ENCODE peak calls at places on chromosomes 7 and 10, in ten cellular contexts. S, W, I, Q, Z, A, V, J, R and L are unnamed samples.

GRCh38 chr10:74437822-74438221 is 286.8 kb downstream of the ADK start:
- DNase-seq in R (no peak), A (peak), J (no peak), V (no peak), Q (no peak), Z (no peak), I (no peak), W (no peak), S (no peak), L (no peak)

GRCh38 chr7:17546206-17546998 is 247.9 kb downstream of the AHR start:
- DNase-seq in Z (no peak), W (no peak), A (no peak), J (no peak), S (no peak), I (no peak), V (no peak), Q (no peak), R (no peak), L (no peak)

GRCh38 chr10:4208499-4208898 is 423.5 kb upstream of the KLF6 start:
- DNase-seq in A (no peak), R (no peak), Z (no peak), I (no peak), Q (no peak), J (no peak), S (no peak), W (no peak), V (no peak), L (no peak)

GRCh38 chr7:10122573-10123100 is 851.0 kb upstream of the PHF14 start:
- DNase-seq in R (peak), I (no peak), S (no peak), Z (no peak), J (no peak), Q (no peak), W (peak), V (no peak), A (no peak), L (no peak)

GRCh38 chr10:69844698-69845097 is 43.0 kb downstream of the COL13A1 start:
- DNase-seq in A (no peak), R (peak), J (no peak), S (no peak), W (no peak), Q (no peak), I (no peak), V (no peak), Z (no peak), L (no peak)

GRCh38 chr7:2621061-2621828 is 10.5 kb upstream of the TTYH3 start:
- DNase-seq in R (no peak), I (no peak), J (no peak), V (no peak), S (no peak), Q (peak), A (no peak), W (no peak), Z (no peak), L (peak)

GRCh38 chr7:30916255-30916654 is 4.6 kb downstream of the AQP1 start:
- DNase-seq in A (no peak), V (no peak), S (no peak), W (no peak), J (no peak), R (no peak), Q (no peak), I (no peak), Z (no peak), L (no peak)

GRCh38 chr7:101162551-101163280 is 2.7 kb downstream of the VGF start:
- DNase-seq in I (peak), S (no peak), R (peak), W (no peak), V (no peak), Z (no peak), J (no peak), A (peak), Q (peak), L (no peak)

GRCh38 chr10:85557077-85557476 is 809.5 kb downstream of the GRID1 start:
- DNase-seq in V (no peak), R (no peak), A (peak), J (no peak), I (no peak), Z (no peak), W (no peak), Q (no peak), S (no peak), L (no peak)

GRCh38 chr10:116043304-116043703 is 229.7 kb downstream of the GFRA1 start:
- DNase-seq in Z (no peak), Q (no peak), R (no peak), I (no peak), W (no peak), A (no peak), S (no peak), V (no peak), J (no peak), L (no peak)

GRCh38 chr10:25865267-25865666 is 68.8 kb upstream of the MYO3A start:
- DNase-seq in Q (no peak), I (no peak), V (no peak), S (no peak), R (no peak), Z (no peak), J (no peak), A (no peak), W (no peak), L (no peak)

GRCh38 chr10:77377034-77377433 is 260.6 kb downstream of the KCNMA1 start:
- DNase-seq in Q (no peak), S (no peak), W (no peak), I (no peak), Z (no peak), J (no peak), A (peak), V (no peak), R (no peak), L (no peak)

GRCh38 chr10:78511324-78512204 is 477.9 kb downstream of the RPS24 start:
- DNase-seq in S (peak), A (no peak), Q (no peak), W (no peak), Z (no peak), R (no peak), V (no peak), J (no peak), I (no peak), L (no peak)

GRCh38 chr10:72812798-72813430 is 80.6 kb upstream of the OIT3 start:
- DNase-seq in V (no peak), J (no peak), I (no peak), W (no peak), Q (no peak), R (no peak), A (peak), S (no peak), Z (no peak), L (no peak)

GRCh38 chr7:101087334-101088068 is 2.2 kb downstream of the TRIM56 start:
- DNase-seq in A (no peak), Z (no peak), S (no peak), W (no peak), V (no peak), I (no peak), R (no peak), Q (no peak), J (no peak), L (no peak)

GRCh38 chr10:102416181-102417094 is 2.1 kb downstream of the PSD start:
- DNase-seq in I (no peak), Q (no peak), A (no peak), S (no peak), J (no peak), R (no peak), W (no peak), Z (no peak), V (no peak), L (peak)

GRCh38 chr10:62083868-62084267 is 182.4 kb downstream of the ARID5B start:
- DNase-seq in J (no peak), S (no peak), A (peak), W (no peak), Q (no peak), V (no peak), Z (no peak), I (no peak), R (peak), L (peak)

GRCh38 chr10:1611936-1612550 is 125.3 kb downstream of the ADARB2 start:
- DNase-seq in W (no peak), Q (peak), V (no peak), S (no peak), R (no peak), I (no peak), A (no peak), Z (no peak), J (no peak), L (no peak)

GRCh38 chr7:52021343-52021742 is 704.7 kb upstream of the COBL start:
- DNase-seq in A (no peak), J (no peak), I (no peak), S (no peak), W (no peak), V (no peak), R (no peak), Q (no peak), Z (no peak), L (no peak)

GRCh38 chr7:92230547-92230946 is 15.2 kb downstream of the KRIT1 start:
- DNase-seq in J (no peak), W (no peak), R (no peak), I (no peak), V (no peak), Q (no peak), A (no peak), S (no peak), Z (no peak), L (no peak)

GRCh38 chr7:55145606-55146005 is 126.8 kb downstream of the EGFR start:
- DNase-seq in R (no peak), Q (no peak), A (no peak), W (no peak), V (no peak), I (no peak), Z (no peak), J (no peak), S (no peak), L (no peak)

GRCh38 chr7:88169717-88170320 is 50.0 kb downstream of the SRI start:
- DNase-seq in R (peak), I (no peak), J (no peak), S (no peak), A (peak), W (no peak), Z (no peak), V (no peak), Q (no peak), L (no peak)

GRCh38 chr10:93773705-93774104 is 16.0 kb downstream of the LGI1 start:
- DNase-seq in A (no peak), V (no peak), I (no peak), S (no peak), W (no peak), R (no peak), J (no peak), Q (no peak), Z (no peak), L (no peak)

GRCh38 chr7:17311952-17312351 is 13.5 kb downstream of the AHR start:
- DNase-seq in Z (no peak), W (no peak), J (no peak), V (no peak), Q (no peak), I (no peak), R (no peak), S (no peak), A (no peak), L (no peak)

GRCh38 chr10:30812018-30812851 is 182.7 kb upstream of the LYZL2 start:
- DNase-seq in V (no peak), R (no peak), W (no peak), Q (no peak), I (no peak), A (peak), J (no peak), Z (no peak), S (no peak), L (peak)

GRCh38 chr7:157668884-157669767 is 332.3 kb downstream of the DNAJB6 start:
- DNase-seq in A (no peak), Z (no peak), J (peak), R (no peak), V (no peak), I (no peak), W (no peak), S (no peak), Q (no peak), L (peak)

GRCh38 chr10:72796042-72796441 is 97.5 kb upstream of the OIT3 start:
- DNase-seq in J (no peak), V (no peak), I (no peak), Z (no peak), Q (no peak), W (no peak), S (no peak), A (peak), R (no peak), L (no peak)

GRCh38 chr7:45927724-45928123 is 6.7 kb upstream of the IGFBP3 start:
- DNase-seq in I (no peak), S (no peak), R (no peak), Z (no peak), Q (no peak), V (no peak), A (no peak), J (no peak), W (no peak), L (no peak)

GRCh38 chr10:98340261-98340675 is 72.3 kb upstream of the LOXL4 start:
- DNase-seq in S (no peak), W (no peak), V (no peak), J (no peak), Q (no peak), Z (no peak), I (no peak), A (no peak), R (no peak), L (no peak)

GRCh38 chr7:141944811-141945210 is 2.0 kb downstream of the CLEC5A start:
- DNase-seq in Q (no peak), W (no peak), J (no peak), V (no peak), A (no peak), Z (no peak), S (no peak), R (no peak), I (no peak), L (no peak)

GRCh38 chr10:29926649-29927048 is 132.7 kb downstream of the JCAD start:
- DNase-seq in I (no peak), J (no peak), Z (no peak), W (no peak), A (peak), R (no peak), V (no peak), S (no peak), Q (no peak), L (no peak)

GRCh38 chr7:109092268-109092667 is 522.6 kb downstream of the DNAJB9 start:
- DNase-seq in Q (no peak), J (no peak), Z (no peak), R (peak), A (no peak), S (no peak), V (no peak), I (no peak), W (no peak), L (no peak)

GRCh38 chr7:124635416-124635815 is 130.2 kb downstream of the GPR37 start:
- DNase-seq in W (no peak), I (no peak), Z (no peak), J (no peak), R (no peak), V (no peak), Q (no peak), S (no peak), A (no peak), L (no peak)

GRCh38 chr7:155980841-155981240 is 168.6 kb upstream of the SHH start:
- DNase-seq in Z (no peak), J (peak), Q (no peak), W (no peak), V (no peak), A (no peak), R (no peak), I (no peak), S (peak), L (peak)

GRCh38 chr10:74047304-74047703 is 49.4 kb downstream of the VCL start:
- DNase-seq in V (no peak), W (no peak), A (peak), Z (no peak), J (no peak), I (no peak), S (no peak), Q (no peak), R (no peak), L (no peak)

GRCh38 chr7:82194011-82194410 is 249.6 kb downstream of the CACNA2D1 start:
- DNase-seq in Z (no peak), W (no peak), I (no peak), R (peak), J (no peak), Q (no peak), V (no peak), A (peak), S (no peak), L (no peak)

GRCh38 chr10:84613336-84614021 is 285.1 kb downstream of the CCSER2 start:
- DNase-seq in I (no peak), R (peak), Z (no peak), Q (peak), W (no peak), J (no peak), A (peak), V (no peak), S (no peak), L (no peak)

GRCh38 chr7:87004956-87005355 is 54.5 kb downstream of the ELAPOR2 start:
- DNase-seq in I (no peak), Z (no peak), A (no peak), V (no peak), J (no peak), R (no peak), Q (no peak), W (no peak), S (no peak), L (no peak)